ENCODE peak calls at places on chromosomes 6 and 20, in eight cellular contexts. O, F, I, Q, B, V, X and Y are unnamed samples.

GRCh38 chr6:154457881-154458284 is 52.6 kb downstream of the CNKSR3 start:
- DNase-seq in O (no peak), F (no peak), I (no peak), Q (no peak), B (no peak), V (no peak), X (no peak), Y (no peak)

GRCh38 chr6:111536888-111537287 is 53.9 kb upstream of the REV3L start:
- DNase-seq in O (no peak), F (no peak), I (no peak), Q (no peak), B (no peak), V (no peak), X (peak), Y (no peak)

GRCh38 chr20:47334022-47334551 is 22.4 kb downstream of the ZMYND8 start:
- DNase-seq in O (no peak), F (no peak), I (peak), Q (peak), B (peak), V (peak), X (no peak), Y (no peak)

GRCh38 chr20:9401381-9401780 is 113.0 kb upstream of the LAMP5 start:
- DNase-seq in O (no peak), F (no peak), I (no peak), Q (no peak), B (no peak), V (no peak), X (no peak), Y (no peak)

GRCh38 chr6:92887871-92888270 is 531.5 kb downstream of the EPHA7 start:
- DNase-seq in O (no peak), F (no peak), I (no peak), Q (no peak), B (no peak), V (no peak), X (no peak), Y (no peak)

GRCh38 chr6:116210750-116211425 is 43.0 kb downstream of the TSPYL4 start:
- DNase-seq in O (no peak), F (no peak), I (no peak), Q (peak), B (no peak), V (peak), X (no peak), Y (no peak)

GRCh38 chr6:90266845-90267621 is 29.6 kb downstream of the BACH2 start:
- DNase-seq in O (no peak), F (peak), I (no peak), Q (no peak), B (no peak), V (no peak), X (no peak), Y (no peak)

GRCh38 chr6:109202409-109203264 is 107.3 kb downstream of the CEP57L1 start:
- DNase-seq in O (no peak), F (no peak), I (no peak), Q (no peak), B (no peak), V (peak), X (no peak), Y (no peak)

GRCh38 chr6:130680118-130680517 is 147.1 kb upstream of the SMLR1 start:
- DNase-seq in O (no peak), F (no peak), I (no peak), Q (peak), B (no peak), V (peak), X (no peak), Y (no peak)

GRCh38 chr6:3723251-3723650 is 28.3 kb downstream of the PXDC1 start:
- DNase-seq in O (no peak), F (no peak), I (no peak), Q (no peak), B (no peak), V (no peak), X (no peak), Y (no peak)

GRCh38 chr6:71157350-71157749 is 131.3 kb upstream of the OGFRL1 start:
- DNase-seq in O (no peak), F (no peak), I (no peak), Q (no peak), B (no peak), V (no peak), X (no peak), Y (no peak)

GRCh38 chr20:38840053-38840893 is 34.8 kb downstream of the PPP1R16B start:
- DNase-seq in O (no peak), F (peak), I (no peak), Q (peak), B (no peak), V (no peak), X (no peak), Y (no peak)

GRCh38 chr6:24148154-24148570 is 22.1 kb downstream of the NRSN1 start:
- DNase-seq in O (no peak), F (no peak), I (no peak), Q (no peak), B (no peak), V (no peak), X (no peak), Y (no peak)

GRCh38 chr6:120077489-120077888 is 727.9 kb upstream of the MAN1A1 start:
- DNase-seq in O (no peak), F (no peak), I (no peak), Q (no peak), B (no peak), V (peak), X (no peak), Y (no peak)